ENCODE peak calls at places on chromosome 1, in seven cellular contexts. Z, J, L, S, M, R and F are unnamed samples.

GRCh38 chr1:154852845-154853244 is 17.2 kb downstream of the KCNN3 start:
- DNase-seq in L (no peak), S (no peak), Z (no peak), R (no peak), J (no peak), M (no peak), F (no peak)

GRCh38 chr1:244395965-244396364 is 55.7 kb downstream of the ADSS2 start:
- DNase-seq in J (no peak), M (no peak), L (no peak), Z (no peak), R (no peak), S (no peak), F (no peak)

GRCh38 chr1:24913616-24914225 is 16.4 kb downstream of the RUNX3 start:
- DNase-seq in Z (no peak), L (no peak), M (no peak), S (no peak), R (no peak), J (no peak), F (no peak)

GRCh38 chr1:152141971-152142584 is 16.9 kb downstream of the RPTN start:
- DNase-seq in Z (peak), R (no peak), L (peak), M (peak), J (no peak), S (peak), F (peak)

GRCh38 chr1:185869590-185869989 is 135.4 kb downstream of the HMCN1 start:
- DNase-seq in L (no peak), Z (no peak), J (no peak), S (no peak), R (no peak), M (no peak), F (no peak)

GRCh38 chr1:3649342-3650247 is at the start of gene WRAP73:
- DNase-seq in M (peak), R (peak), S (peak), Z (peak), J (peak), L (peak), F (peak)

GRCh38 chr1:15807121-15807520 is 328 bp downstream of the UQCRHL start:
- DNase-seq in M (no peak), L (no peak), Z (no peak), R (no peak), S (no peak), J (no peak), F (no peak)

GRCh38 chr1:15351301-15351700 is 58.4 kb upstream of the EFHD2 start:
- DNase-seq in Z (no peak), L (no peak), R (no peak), S (no peak), J (no peak), M (no peak), F (no peak)

GRCh38 chr1:159172599-159173291 is 1.3 kb downstream of the CADM3 start:
- DNase-seq in J (peak), L (no peak), Z (no peak), S (no peak), R (no peak), M (no peak), F (no peak)

GRCh38 chr1:50829010-50829958 is 130.8 kb downstream of the FAF1 start:
- DNase-seq in R (no peak), J (no peak), M (no peak), L (no peak), S (no peak), Z (no peak), F (no peak)

GRCh38 chr1:44547837-44548236 is 126.4 kb downstream of the TMEM53 start:
- DNase-seq in S (no peak), L (no peak), M (no peak), Z (no peak), R (no peak), J (no peak), F (no peak)

GRCh38 chr1:41315867-41316266 is 45.4 kb upstream of the FOXO6 start:
- DNase-seq in J (no peak), S (no peak), L (no peak), Z (no peak), M (no peak), R (no peak), F (no peak)

GRCh38 chr1:6003568-6004411 is 11.6 kb upstream of the NPHP4 start:
- DNase-seq in M (no peak), S (no peak), R (no peak), Z (no peak), L (no peak), J (no peak), F (no peak)

GRCh38 chr1:83741751-83742150 is 257.2 kb downstream of the TTLL7 start:
- DNase-seq in R (no peak), S (no peak), Z (no peak), L (no peak), J (no peak), M (no peak), F (no peak)

GRCh38 chr1:20507564-20508410 is at the start of gene MUL1:
- DNase-seq in L (peak), S (peak), M (peak), J (peak), Z (peak), R (peak), F (peak)

GRCh38 chr1:204227351-204227750 is 13.6 kb upstream of the GOLT1A start:
- DNase-seq in S (no peak), M (no peak), R (no peak), Z (no peak), L (no peak), J (no peak), F (no peak)

GRCh38 chr1:200731654-200732332 is 6.9 kb upstream of the CAMSAP2 start:
- DNase-seq in S (no peak), M (no peak), L (no peak), R (no peak), J (no peak), Z (no peak), F (no peak)

GRCh38 chr1:243508303-243508713 is 252.5 kb downstream of the SDCCAG8 start:
- DNase-seq in Z (no peak), L (no peak), S (no peak), R (no peak), J (peak), M (no peak), F (no peak)

GRCh38 chr1:7278827-7279752 is 492.0 kb upstream of the VAMP3 start:
- DNase-seq in S (no peak), J (peak), M (no peak), L (no peak), Z (no peak), R (no peak), F (no peak)

GRCh38 chr1:14666376-14666775 is 67.9 kb downstream of the KAZN start:
- DNase-seq in M (no peak), S (no peak), L (no peak), J (no peak), Z (no peak), R (no peak), F (no peak)

GRCh38 chr1:173354937-173355280 is 122.2 kb upstream of the PRDX6 start:
- DNase-seq in L (peak), S (no peak), R (no peak), Z (no peak), J (no peak), M (no peak), F (no peak)

GRCh38 chr1:245605480-245606156 is 450.8 kb downstream of the KIF26B start:
- DNase-seq in S (peak), M (no peak), Z (no peak), L (peak), R (peak), J (peak), F (peak)

GRCh38 chr1:69648486-69648885 is 80.8 kb downstream of the LRRC7 start:
- DNase-seq in M (no peak), Z (no peak), R (no peak), J (no peak), S (no peak), L (peak), F (no peak)

GRCh38 chr1:7552402-7552801 is 218.7 kb upstream of the VAMP3 start:
- DNase-seq in R (no peak), S (no peak), L (no peak), Z (no peak), J (no peak), M (no peak), F (no peak)

GRCh38 chr1:20573987-20574386 is 14.9 kb upstream of the CDA start:
- DNase-seq in S (no peak), L (no peak), R (no peak), J (no peak), M (no peak), Z (no peak), F (no peak)

GRCh38 chr1:233613252-233614172 is at the start of gene KCNK1:
- DNase-seq in J (peak), R (no peak), M (peak), S (peak), Z (peak), L (peak), F (peak)

GRCh38 chr1:178541829-178542553 is 29.1 kb downstream of the TEX35 start:
- DNase-seq in Z (peak), R (no peak), L (no peak), M (peak), S (peak), J (peak), F (no peak)

GRCh38 chr1:96072021-96072420 is 649.6 kb upstream of the PTBP2 start:
- DNase-seq in S (no peak), M (no peak), J (no peak), L (no peak), Z (no peak), R (no peak), F (no peak)

GRCh38 chr1:94855307-94855700 is 35.1 kb downstream of the SLC44A3 start:
- DNase-seq in Z (no peak), S (no peak), M (no peak), R (no peak), J (no peak), L (no peak), F (no peak)

GRCh38 chr1:94739521-94740061 is 80.6 kb upstream of the SLC44A3 start:
- DNase-seq in Z (no peak), J (peak), S (no peak), R (peak), L (peak), M (no peak), F (peak)

GRCh38 chr1:161081519-161081918 is 7.8 kb downstream of the NECTIN4 start:
- DNase-seq in Z (no peak), J (no peak), R (no peak), L (no peak), S (no peak), M (no peak), F (no peak)

GRCh38 chr1:23577056-23577985 is 18.0 kb upstream of the ID3 start:
- DNase-seq in R (peak), L (peak), Z (no peak), M (no peak), J (no peak), S (peak), F (peak)

GRCh38 chr1:218211241-218211640 is 73.9 kb upstream of the RRP15 start:
- DNase-seq in Z (no peak), R (no peak), L (no peak), J (no peak), M (no peak), S (no peak), F (no peak)

GRCh38 chr1:156102634-156103511 is 11.6 kb upstream of the LMNA start:
- DNase-seq in S (no peak), R (no peak), L (no peak), M (no peak), Z (no peak), J (no peak), F (no peak)
- H3K4me3 ChIP-seq in S (no peak), R (no peak), L (no peak), M (no peak), Z (no peak), J (no peak), F (peak)

DNA sequence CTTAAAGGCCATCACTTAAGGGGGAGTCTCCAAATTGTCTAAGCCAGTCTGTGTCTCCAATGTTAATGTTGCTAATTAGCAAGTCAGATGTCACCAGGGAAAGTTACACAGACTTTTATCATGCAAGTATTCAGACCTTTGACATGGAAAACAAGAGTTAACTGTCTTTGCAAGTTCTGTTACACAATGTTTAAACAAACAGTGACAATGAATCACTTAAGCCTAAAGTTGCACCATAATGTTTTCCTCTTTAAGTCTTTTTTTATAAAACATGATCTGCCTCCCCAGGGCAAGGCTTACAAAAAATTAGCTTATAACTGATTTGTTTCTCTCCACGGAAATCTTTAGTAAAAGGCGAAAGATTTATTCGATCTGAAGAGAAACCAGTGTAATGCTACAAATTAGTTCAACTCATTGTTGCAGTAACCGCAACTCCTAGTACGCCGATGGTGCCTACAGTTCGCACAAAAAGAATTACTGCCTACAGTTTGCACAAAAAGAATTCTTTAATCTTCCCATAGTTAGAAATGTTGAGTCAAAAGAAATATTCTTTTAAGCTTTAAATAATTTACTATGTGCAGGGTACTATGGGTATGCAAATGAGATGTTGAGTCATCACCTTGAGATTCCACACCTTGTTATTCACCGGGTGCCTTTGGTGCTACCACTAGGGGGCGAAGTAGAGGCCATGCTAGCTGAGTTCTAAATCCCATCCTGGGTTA is 45.3 kb downstream of the HHAT start:
- DNase-seq in J (no peak), R (peak), M (peak), S (peak), Z (peak), L (peak), F (peak)
- TF ChIP-seq CTCF in J (peak), R (peak), M (no peak), S (peak), Z (peak), L (peak), F (peak)

GRCh38 chr1:59814901-59815825 is at the start of gene HOOK1:
- DNase-seq in S (peak), M (no peak), Z (no peak), J (no peak), L (no peak), R (no peak), F (no peak)

GRCh38 chr1:59814180-59814900 is 409 bp upstream of the HOOK1 start:
- DNase-seq in J (peak), M (peak), S (peak), Z (peak), R (no peak), L (no peak), F (no peak)

GRCh38 chr1:59819566-59820438 is 5.1 kb downstream of the HOOK1 start:
- DNase-seq in L (no peak), J (no peak), R (no peak), S (no peak), Z (no peak), M (no peak), F (no peak)

GRCh38 chr1:59815892-59816291 is 1.1 kb downstream of the HOOK1 start:
- DNase-seq in R (no peak), L (no peak), M (no peak), S (peak), J (no peak), Z (no peak), F (no peak)

DNA sequence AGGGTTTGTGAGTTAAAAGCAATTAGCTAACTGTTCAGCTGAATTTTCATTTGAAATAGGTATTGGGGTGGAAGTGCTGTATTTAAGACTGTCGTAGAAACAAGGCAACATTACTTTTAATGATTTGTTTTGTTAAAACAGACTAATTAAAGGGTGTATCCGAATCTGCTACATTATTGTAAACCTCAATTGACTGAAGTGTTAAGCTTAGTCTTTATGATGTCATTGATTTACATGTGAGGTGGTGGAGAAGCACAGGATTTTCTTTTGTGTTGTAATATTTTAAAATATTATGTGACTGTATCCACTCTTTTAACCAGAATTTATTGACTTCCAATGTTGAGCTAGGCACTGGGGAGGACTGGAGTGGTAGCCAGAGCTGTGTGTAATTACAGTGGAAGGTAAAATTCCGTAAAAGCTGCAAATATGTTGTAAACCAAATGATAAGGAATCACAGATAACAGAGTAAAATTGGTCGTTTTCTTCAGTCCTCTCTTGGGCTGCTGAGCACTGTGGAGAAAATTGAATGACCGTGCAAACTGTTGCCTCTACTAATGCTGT is 1.6 kb downstream of the HOOK1 start:
- DNase-seq in M (no peak), L (no peak), Z (no peak), S (no peak), R (no peak), J (no peak), F (no peak)
- H3K4me3 ChIP-seq in M (peak), L (no peak), Z (peak), S (peak), R (no peak), J (no peak), F (no peak)

GRCh38 chr1:193031431-193031830 is 27.7 kb downstream of the UCHL5 start:
- DNase-seq in R (no peak), J (no peak), Z (no peak), M (no peak), S (peak), L (no peak), F (no peak)
- TF ChIP-seq CTCF in R (peak), J (no peak), Z (peak), M (no peak), S (peak), L (peak), F (peak)

DNA sequence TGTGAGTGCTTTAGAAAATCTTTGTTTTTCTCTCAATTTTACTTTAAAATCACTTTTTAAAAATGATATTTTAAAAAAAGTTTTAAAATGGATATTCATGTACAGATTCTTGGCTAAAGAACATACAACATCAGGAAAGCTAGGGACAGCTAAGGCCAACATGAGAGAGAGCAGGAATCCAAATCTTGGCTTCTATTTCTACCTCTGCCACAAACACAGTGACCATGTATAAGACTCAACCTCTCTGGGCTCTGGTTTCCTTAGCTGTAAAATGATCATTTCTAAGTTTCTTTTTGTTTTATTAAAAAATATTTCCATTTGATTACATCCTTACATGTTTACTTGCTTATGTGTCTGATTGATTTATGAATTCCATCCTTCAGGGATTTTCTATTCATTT is 1.2 kb downstream of the VCAM1 start:
- DNase-seq in M (no peak), J (no peak), R (no peak), S (no peak), L (no peak), Z (no peak), F (no peak)
- H3K4me3 ChIP-seq in M (peak), J (peak), R (peak), S (peak), L (peak), Z (no peak), F (no peak)